ENCODE peak calls at places on chromosomes 13 and 19, in ten cellular contexts. T is dorsolateral prefrontal cortex; Q is NCI-H1436; L is lower leg skin; I is endothelial cell; K is AG08396; E is T-helper 9 cell; G is hippocampal formation; R is stimulated activated CD4-positive, alpha-beta T cell treated with anti-CD3 and anti-CD28 coated beads, Interleukin-1b, Interleukin-23, amount 100 ng/mL, for 1 hour; H is cardiac muscle cell. J is an unnamed sample.
A peak's percentile ranks its signal among the peaks of the same experiment; 100 is the strongest.

GRCh38 chr13:114073881-114074551 is 58.4 kb downstream of the RASA3 start:
- DNase-seq in T (peak; percentile 5), Q (no peak), L (peak; percentile 59), I (no peak), K (no peak), E (no peak), G (no peak), R (no peak), H (no peak), J (no peak)

GRCh38 chr13:50969691-50970090 is 60.1 kb downstream of the RNASEH2B start:
- DNase-seq in T (no peak), Q (no peak), L (no peak), I (no peak), K (no peak), E (no peak), G (no peak), R (no peak), H (peak; percentile 34), J (peak; percentile 34)

GRCh38 chr13:63629591-63629990 is 2213.9 kb upstream of the PCDH20 start:
- DNase-seq in T (no peak), Q (no peak), L (no peak), I (no peak), K (no peak), E (no peak), G (no peak), R (no peak), H (no peak), J (no peak)

GRCh38 chr13:99974296-99974938 is 2.9 kb upstream of the ZIC5 start:
- DNase-seq in T (no peak), Q (no peak), L (no peak), I (no peak), K (no peak), E (no peak), G (no peak), R (no peak), H (no peak), J (no peak)

GRCh38 chr19:50492303-50493052 is 15.8 kb upstream of the GARIN5A start:
- DNase-seq in T (no peak), Q (peak; percentile 37), L (no peak), I (no peak), K (no peak), E (no peak), G (no peak), R (no peak), H (no peak), J (peak; percentile 34)

GRCh38 chr19:38709119-38709518 is 35.2 kb downstream of the CAPN12 start:
- DNase-seq in T (no peak), Q (no peak), L (no peak), I (no peak), K (no peak), E (no peak), G (no peak), R (no peak), H (no peak), J (no peak)

GRCh38 chr13:34469212-34469983 is 472.7 kb upstream of the NBEA start:
- DNase-seq in T (no peak), Q (no peak), L (no peak), I (no peak), K (no peak), E (no peak), G (no peak), R (no peak), H (peak; percentile 40), J (no peak)

GRCh38 chr13:98405107-98405571 is 171.8 kb downstream of the STK24 start:
- DNase-seq in T (peak; percentile 74), Q (peak; percentile 69), L (peak; percentile 49), I (no peak), K (no peak), E (no peak), G (peak; percentile 38), R (no peak), H (peak; percentile 69), J (peak; percentile 22)

GRCh38 chr13:96248103-96248502 is 158.2 kb downstream of the HS6ST3 start:
- DNase-seq in T (no peak), Q (no peak), L (no peak), I (no peak), K (no peak), E (no peak), G (no peak), R (no peak), H (no peak), J (no peak)

GRCh38 chr13:25329706-25330105 is 28.3 kb downstream of the NUP58 start:
- DNase-seq in T (no peak), Q (no peak), L (no peak), I (no peak), K (no peak), E (no peak), G (no peak), R (no peak), H (peak; percentile 42), J (no peak)

GRCh38 chr19:798415-799075 is 1.3 kb downstream of the PTBP1 start:
- DNase-seq in T (no peak), Q (no peak), L (no peak), I (no peak), K (peak; percentile 36), E (no peak), G (no peak), R (no peak), H (no peak), J (no peak)

GRCh38 chr13:28541966-28542365 is 47.0 kb upstream of the FLT1 start:
- DNase-seq in T (no peak), Q (no peak), L (no peak), I (no peak), K (no peak), E (no peak), G (no peak), R (no peak), H (peak; percentile 69), J (no peak)

GRCh38 chr13:53074119-53074518 is 45.5 kb downstream of the OLFM4 start:
- DNase-seq in T (no peak), Q (no peak), L (no peak), I (no peak), K (no peak), E (no peak), G (no peak), R (no peak), H (no peak), J (no peak)

GRCh38 chr13:74562381-74562780 is 428.2 kb upstream of the KLF12 start:
- DNase-seq in T (no peak), Q (no peak), L (no peak), I (no peak), K (no peak), E (no peak), G (no peak), R (no peak), H (no peak), J (no peak)

GRCh38 chr19:18774107-18774506 is 17.0 kb downstream of the COMP start:
- DNase-seq in T (no peak), Q (no peak), L (no peak), I (no peak), K (no peak), E (no peak), G (no peak), R (no peak), H (no peak), J (no peak)

GRCh38 chr19:925087-925911 is 536 bp upstream of the ARID3A start:
- DNase-seq in T (peak; percentile 75), Q (peak; percentile 84), L (peak; percentile 97), I (peak; percentile 74), K (peak; percentile 95), E (peak; percentile 60), G (peak; percentile 74), R (no peak), H (peak; percentile 86), J (peak; percentile 91)

GRCh38 chr19:13156968-13157882 is 7.0 kb downstream of the IER2 start:
- DNase-seq in T (no peak), Q (no peak), L (no peak), I (no peak), K (no peak), E (no peak), G (no peak), R (no peak), H (no peak), J (no peak)

GRCh38 chr13:67043901-67044300 is 186.2 kb downstream of the PCDH9 start:
- DNase-seq in T (no peak), Q (no peak), L (no peak), I (no peak), K (no peak), E (no peak), G (no peak), R (no peak), H (peak; percentile 75), J (no peak)

GRCh38 chr19:48961051-48961649 is 4.0 kb upstream of the FTL start:
- DNase-seq in T (no peak), Q (no peak), L (no peak), I (no peak), K (no peak), E (no peak), G (no peak), R (no peak), H (no peak), J (no peak)

GRCh38 chr13:44932171-44932849 is 57.0 kb downstream of the NUFIP1 start:
- DNase-seq in T (no peak), Q (no peak), L (no peak), I (no peak), K (no peak), E (no peak), G (no peak), R (no peak), H (no peak), J (no peak)

GRCh38 chr13:102580552-102581169 is 16.1 kb upstream of the TPP2 start:
- DNase-seq in T (peak; percentile 33), Q (peak; percentile 46), L (no peak), I (peak; percentile 33), K (peak; percentile 31), E (peak; percentile 6), G (peak; percentile 72), R (no peak), H (peak; percentile 81), J (peak; percentile 69)

J was measured in A673.